ENCODE peak calls at places on chromosomes 6 and 20, in six cellular contexts. One of them, this sample, is unnamed.

GRCh38 chr6:43765776-43766175 is 4.2 kb upstream of the VEGFA start:
- DNase-seq in neural crest cell: no peak
- DNase-seq in GM23338: no peak
- DNase-seq in transverse colon: no peak
- DNase-seq in glutamatergic neuron: no peak
- DNase-seq in Peyer's patch: no peak
- DNase-seq in this sample: no peak

GRCh38 chr6:56542367-56543331 is 100.0 kb downstream of the DST start:
- DNase-seq in neural crest cell: peak
- DNase-seq in GM23338: peak
- DNase-seq in transverse colon: peak
- DNase-seq in glutamatergic neuron: peak
- DNase-seq in Peyer's patch: peak
- DNase-seq in this sample: peak

GRCh38 chr6:140346461-140346860 is 972.0 kb upstream of the CITED2 start:
- DNase-seq in neural crest cell: no peak
- DNase-seq in GM23338: no peak
- DNase-seq in transverse colon: no peak
- DNase-seq in glutamatergic neuron: no peak
- DNase-seq in Peyer's patch: no peak
- DNase-seq in this sample: no peak

GRCh38 chr6:28907394-28907793 is 16.4 kb downstream of the TRIM27 start:
- DNase-seq in neural crest cell: no peak
- DNase-seq in GM23338: no peak
- DNase-seq in transverse colon: no peak
- DNase-seq in glutamatergic neuron: no peak
- DNase-seq in Peyer's patch: no peak
- DNase-seq in this sample: no peak

GRCh38 chr20:43762911-43763310 is 36.1 kb upstream of the GTSF1L start:
- DNase-seq in neural crest cell: no peak
- DNase-seq in GM23338: no peak
- DNase-seq in transverse colon: no peak
- DNase-seq in glutamatergic neuron: no peak
- DNase-seq in Peyer's patch: no peak
- DNase-seq in this sample: no peak

GRCh38 chr20:50399003-50399916 is 110.9 kb upstream of the PTPN1 start:
- DNase-seq in neural crest cell: no peak
- DNase-seq in GM23338: no peak
- DNase-seq in transverse colon: peak
- DNase-seq in glutamatergic neuron: no peak
- DNase-seq in Peyer's patch: no peak
- DNase-seq in this sample: no peak

GRCh38 chr6:167543602-167544506 is 219.0 kb downstream of the TTLL2 start:
- DNase-seq in neural crest cell: no peak
- DNase-seq in GM23338: no peak
- DNase-seq in transverse colon: peak
- DNase-seq in glutamatergic neuron: no peak
- DNase-seq in Peyer's patch: no peak
- DNase-seq in this sample: no peak

GRCh38 chr6:129785081-129785755 is 75.2 kb upstream of the ARHGAP18 start:
- DNase-seq in neural crest cell: no peak
- DNase-seq in GM23338: no peak
- DNase-seq in transverse colon: no peak
- DNase-seq in glutamatergic neuron: no peak
- DNase-seq in Peyer's patch: no peak
- DNase-seq in this sample: no peak

GRCh38 chr6:123945386-123945785 is 141.7 kb downstream of the NKAIN2 start:
- DNase-seq in neural crest cell: no peak
- DNase-seq in GM23338: no peak
- DNase-seq in transverse colon: no peak
- DNase-seq in glutamatergic neuron: no peak
- DNase-seq in Peyer's patch: no peak
- DNase-seq in this sample: no peak

GRCh38 chr6:35343092-35343834 is 905 bp downstream of the PPARD start:
- DNase-seq in neural crest cell: no peak
- DNase-seq in GM23338: no peak
- DNase-seq in transverse colon: peak
- DNase-seq in glutamatergic neuron: no peak
- DNase-seq in Peyer's patch: peak
- DNase-seq in this sample: no peak

GRCh38 chr6:160535270-160535669 is 128.8 kb downstream of the LPA start:
- DNase-seq in neural crest cell: no peak
- DNase-seq in GM23338: no peak
- DNase-seq in transverse colon: no peak
- DNase-seq in glutamatergic neuron: no peak
- DNase-seq in Peyer's patch: no peak
- DNase-seq in this sample: no peak

GRCh38 chr20:45470262-45470931 is 844 bp downstream of the WFDC2 start:
- DNase-seq in neural crest cell: peak
- DNase-seq in GM23338: peak
- DNase-seq in transverse colon: peak
- DNase-seq in glutamatergic neuron: peak
- DNase-seq in Peyer's patch: no peak
- DNase-seq in this sample: peak

GRCh38 chr6:31114970-31115849 is 610 bp downstream of the PSORS1C1 start:
- DNase-seq in neural crest cell: no peak
- DNase-seq in GM23338: peak
- DNase-seq in transverse colon: no peak
- DNase-seq in glutamatergic neuron: no peak
- DNase-seq in Peyer's patch: no peak
- DNase-seq in this sample: no peak

GRCh38 chr6:121858310-121858709 is 422.9 kb downstream of the GJA1 start:
- DNase-seq in neural crest cell: no peak
- DNase-seq in GM23338: peak
- DNase-seq in transverse colon: no peak
- DNase-seq in glutamatergic neuron: no peak
- DNase-seq in Peyer's patch: no peak
- DNase-seq in this sample: no peak

GRCh38 chr20:23331951-23332350 is 18.6 kb upstream of the NXT1 start:
- DNase-seq in neural crest cell: no peak
- DNase-seq in GM23338: no peak
- DNase-seq in transverse colon: no peak
- DNase-seq in glutamatergic neuron: no peak
- DNase-seq in Peyer's patch: no peak
- DNase-seq in this sample: no peak

GRCh38 chr6:24990227-24990843 is 54.6 kb upstream of the RIPOR2 start:
- DNase-seq in neural crest cell: no peak
- DNase-seq in GM23338: no peak
- DNase-seq in transverse colon: no peak
- DNase-seq in glutamatergic neuron: no peak
- DNase-seq in Peyer's patch: no peak
- DNase-seq in this sample: no peak

GRCh38 chr6:127267742-127268588 is 1.3 kb downstream of the RNF146 start:
- DNase-seq in neural crest cell: no peak
- DNase-seq in GM23338: peak
- DNase-seq in transverse colon: no peak
- DNase-seq in glutamatergic neuron: no peak
- DNase-seq in Peyer's patch: no peak
- DNase-seq in this sample: no peak

GRCh38 chr6:15453622-15454021 is 207.8 kb downstream of the JARID2 start:
- DNase-seq in neural crest cell: no peak
- DNase-seq in GM23338: no peak
- DNase-seq in transverse colon: no peak
- DNase-seq in glutamatergic neuron: no peak
- DNase-seq in Peyer's patch: no peak
- DNase-seq in this sample: no peak

GRCh38 chr6:28353981-28354676 is 4.4 kb downstream of the ZKSCAN3 start:
- DNase-seq in neural crest cell: no peak
- DNase-seq in GM23338: no peak
- DNase-seq in transverse colon: peak
- DNase-seq in glutamatergic neuron: no peak
- DNase-seq in Peyer's patch: no peak
- DNase-seq in this sample: no peak

GRCh38 chr6:80610821-80611220 is 504.4 kb downstream of the BCKDHB start:
- DNase-seq in neural crest cell: no peak
- DNase-seq in GM23338: no peak
- DNase-seq in transverse colon: no peak
- DNase-seq in glutamatergic neuron: no peak
- DNase-seq in Peyer's patch: no peak
- DNase-seq in this sample: no peak

GRCh38 chr20:48478370-48478769 is 349.4 kb downstream of the PREX1 start:
- DNase-seq in neural crest cell: no peak
- DNase-seq in GM23338: no peak
- DNase-seq in transverse colon: no peak
- DNase-seq in glutamatergic neuron: no peak
- DNase-seq in Peyer's patch: no peak
- DNase-seq in this sample: no peak

GRCh38 chr6:117169781-117170281 is 95.5 kb upstream of the VGLL2 start:
- DNase-seq in neural crest cell: no peak
- DNase-seq in GM23338: no peak
- DNase-seq in transverse colon: no peak
- DNase-seq in glutamatergic neuron: no peak
- DNase-seq in Peyer's patch: no peak
- DNase-seq in this sample: no peak

GRCh38 chr6:79724816-79725215 is 93.7 kb downstream of the SH3BGRL2 start:
- DNase-seq in neural crest cell: no peak
- DNase-seq in GM23338: no peak
- DNase-seq in transverse colon: no peak
- DNase-seq in glutamatergic neuron: peak
- DNase-seq in Peyer's patch: no peak
- DNase-seq in this sample: no peak

GRCh38 chr6:136647363-136647763 is 97.1 kb upstream of the MAP7 start:
- DNase-seq in neural crest cell: no peak
- DNase-seq in GM23338: no peak
- DNase-seq in transverse colon: no peak
- DNase-seq in glutamatergic neuron: no peak
- DNase-seq in Peyer's patch: no peak
- DNase-seq in this sample: no peak

GRCh38 chr6:137452331-137452894 is 41.8 kb downstream of the OLIG3 start:
- DNase-seq in neural crest cell: no peak
- DNase-seq in GM23338: no peak
- DNase-seq in transverse colon: no peak
- DNase-seq in glutamatergic neuron: no peak
- DNase-seq in Peyer's patch: no peak
- DNase-seq in this sample: no peak

GRCh38 chr6:111499269-111499793 is 16.3 kb upstream of the REV3L start:
- DNase-seq in neural crest cell: no peak
- DNase-seq in GM23338: no peak
- DNase-seq in transverse colon: no peak
- DNase-seq in glutamatergic neuron: no peak
- DNase-seq in Peyer's patch: no peak
- DNase-seq in this sample: no peak
- TF ChIP-seq CTCF in neural crest cell: no peak
- TF ChIP-seq CTCF in GM23338: no peak
- TF ChIP-seq CTCF in transverse colon: no peak
- TF ChIP-seq CTCF in glutamatergic neuron: no peak
- TF ChIP-seq CTCF in Peyer's patch: no peak
- TF ChIP-seq CTCF in this sample: no peak

GRCh38 chr6:146041282-146041681 is 12.4 kb downstream of the GRM1 start:
- DNase-seq in neural crest cell: no peak
- DNase-seq in GM23338: peak
- DNase-seq in transverse colon: no peak
- DNase-seq in glutamatergic neuron: peak
- DNase-seq in Peyer's patch: no peak
- DNase-seq in this sample: peak
- TF ChIP-seq CTCF in neural crest cell: peak
- TF ChIP-seq CTCF in GM23338: peak
- TF ChIP-seq CTCF in transverse colon: no peak
- TF ChIP-seq CTCF in glutamatergic neuron: peak
- TF ChIP-seq CTCF in Peyer's patch: no peak
- TF ChIP-seq CTCF in this sample: no peak

DNA sequence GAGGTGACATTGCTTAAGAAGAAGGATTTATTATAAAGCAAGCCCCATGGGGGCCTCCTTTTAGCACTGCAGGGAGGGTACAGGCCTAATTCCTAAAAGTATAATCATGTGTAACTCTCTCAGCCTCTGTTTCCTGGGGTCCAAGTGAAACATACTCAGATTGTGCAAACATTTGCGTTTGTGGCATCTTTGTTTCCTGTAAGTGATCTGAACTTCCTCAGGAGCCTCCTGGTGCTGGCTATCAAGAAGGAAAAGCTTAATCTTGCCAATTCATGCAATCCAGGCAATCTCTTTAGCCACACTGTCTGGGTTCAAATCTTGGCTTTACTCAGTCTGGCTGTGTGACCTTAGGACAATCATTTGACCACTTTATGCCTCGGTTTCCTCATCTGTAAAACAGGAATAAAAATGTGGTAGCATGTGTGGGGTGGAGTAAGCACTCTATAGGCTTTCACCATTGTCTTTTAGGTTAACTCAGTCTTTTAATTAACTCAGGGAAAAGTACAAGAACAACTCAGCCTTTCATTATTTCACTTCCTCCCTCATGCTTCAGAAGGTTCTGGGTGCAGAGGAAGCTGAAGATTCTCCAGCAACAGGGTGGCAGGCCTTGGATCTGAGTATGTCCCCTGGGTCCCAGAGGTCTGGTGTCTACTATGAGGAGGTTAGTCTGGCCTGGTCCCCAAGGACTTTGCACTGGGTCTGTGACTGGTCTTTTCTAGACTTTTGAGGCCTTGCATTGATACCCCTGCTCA is 847 bp upstream of the SIRPB2 start:
- DNase-seq in neural crest cell: no peak
- DNase-seq in GM23338: no peak
- DNase-seq in transverse colon: no peak
- DNase-seq in glutamatergic neuron: no peak
- DNase-seq in Peyer's patch: no peak
- DNase-seq in this sample: no peak
- TF ChIP-seq CTCF in neural crest cell: no peak
- TF ChIP-seq CTCF in GM23338: no peak
- TF ChIP-seq CTCF in transverse colon: no peak
- TF ChIP-seq CTCF in glutamatergic neuron: no peak
- TF ChIP-seq CTCF in Peyer's patch: no peak
- TF ChIP-seq CTCF in this sample: no peak

GRCh38 chr6:12162203-12162602 is 128.0 kb upstream of the EDN1 start:
- DNase-seq in neural crest cell: no peak
- DNase-seq in GM23338: no peak
- DNase-seq in transverse colon: no peak
- DNase-seq in glutamatergic neuron: no peak
- DNase-seq in Peyer's patch: no peak
- DNase-seq in this sample: no peak

GRCh38 chr6:12163744-12164507 is 126.2 kb upstream of the EDN1 start:
- DNase-seq in neural crest cell: no peak
- DNase-seq in GM23338: no peak
- DNase-seq in transverse colon: no peak
- DNase-seq in glutamatergic neuron: no peak
- DNase-seq in Peyer's patch: no peak
- DNase-seq in this sample: no peak

GRCh38 chr6:12163149-12163548 is 127.0 kb upstream of the EDN1 start:
- DNase-seq in neural crest cell: no peak
- DNase-seq in GM23338: no peak
- DNase-seq in transverse colon: no peak
- DNase-seq in glutamatergic neuron: no peak
- DNase-seq in Peyer's patch: peak
- DNase-seq in this sample: no peak

GRCh38 chr6:12158686-12159415 is 131.3 kb upstream of the EDN1 start:
- DNase-seq in neural crest cell: no peak
- DNase-seq in GM23338: no peak
- DNase-seq in transverse colon: no peak
- DNase-seq in glutamatergic neuron: no peak
- DNase-seq in Peyer's patch: no peak
- DNase-seq in this sample: no peak

DNA sequence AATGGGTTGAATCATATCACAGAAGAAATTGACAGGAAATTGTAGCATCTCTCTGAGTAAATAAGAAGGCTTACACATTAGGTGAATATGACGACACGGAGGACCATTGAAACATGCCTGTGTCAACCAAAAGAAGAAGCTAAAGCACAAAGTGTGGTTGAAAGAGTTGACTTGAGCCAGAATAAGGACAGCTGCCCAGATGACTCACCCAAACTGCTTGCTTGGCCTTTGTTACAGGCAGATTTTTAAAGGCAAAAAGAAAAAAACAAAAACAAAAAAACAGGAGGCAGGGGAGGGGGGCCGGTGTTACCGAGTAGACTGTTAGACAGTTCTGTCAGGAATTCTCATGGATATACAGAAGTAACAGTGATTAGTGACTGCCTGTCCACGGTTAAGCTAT is 129.8 kb upstream of the EDN1 start:
- DNase-seq in neural crest cell: no peak
- DNase-seq in GM23338: no peak
- DNase-seq in transverse colon: no peak
- DNase-seq in glutamatergic neuron: no peak
- DNase-seq in Peyer's patch: no peak
- DNase-seq in this sample: no peak
- TF ChIP-seq CTCF in neural crest cell: no peak
- TF ChIP-seq CTCF in GM23338: no peak
- TF ChIP-seq CTCF in transverse colon: no peak
- TF ChIP-seq CTCF in glutamatergic neuron: no peak
- TF ChIP-seq CTCF in Peyer's patch: no peak
- TF ChIP-seq CTCF in this sample: no peak

This sample was measured in endothelial cell.